ENCODE peak calls at places on chromosome 10, in six cellular contexts. X is transverse colon, W is right lobe of liver, O is heart right ventricle, Q is Panc1, C is IMR-90. I is an unnamed sample.
A peak's percentile ranks its signal among the peaks of the same experiment; 100 is the strongest.

GRCh38 chr10:93488956-93489528 is 6.9 kb upstream of the MYOF start:
- DNase-seq in X (no peak), W (no peak), O (no peak), Q (no peak), C (peak; percentile 37), I (no peak)

GRCh38 chr10:117152668-117153067 is 14.6 kb upstream of the VAX1 start:
- DNase-seq in X (no peak), W (no peak), O (no peak), Q (no peak), C (no peak), I (no peak)

GRCh38 chr10:89332718-89333281 is 5.0 kb downstream of the IFIT3 start:
- DNase-seq in X (no peak), W (no peak), O (no peak), Q (no peak), C (no peak), I (no peak)

GRCh38 chr10:112966191-112966855 is 16.3 kb downstream of the TCF7L2 start:
- DNase-seq in X (no peak), W (no peak), O (no peak), Q (no peak), C (no peak), I (no peak)

GRCh38 chr10:52729259-52730104 is 43.1 kb downstream of the MBL2 start:
- DNase-seq in X (no peak), W (no peak), O (no peak), Q (peak; percentile 38), C (peak; percentile 43), I (peak; percentile 52)

GRCh38 chr10:112307631-112308502 is 24.7 kb downstream of the TECTB start:
- DNase-seq in X (peak; percentile 39), W (peak; percentile 76), O (no peak), Q (no peak), C (peak; percentile 43), I (peak; percentile 73)

GRCh38 chr10:118504044-118504944 is 91.2 kb downstream of the PRLHR start:
- DNase-seq in X (no peak), W (no peak), O (no peak), Q (peak; percentile 18), C (peak; percentile 3), I (peak; percentile 93)

GRCh38 chr10:122725768-122726167 is 26.1 kb upstream of the C10orf120 start:
- DNase-seq in X (no peak), W (no peak), O (no peak), Q (no peak), C (no peak), I (no peak)

GRCh38 chr10:119176166-119176565 is 2.4 kb downstream of the PRDX3 start:
- DNase-seq in X (no peak), W (no peak), O (no peak), Q (no peak), C (no peak), I (no peak)

GRCh38 chr10:3278771-3279170 is 106.2 kb upstream of the PITRM1 start:
- DNase-seq in X (no peak), W (no peak), O (no peak), Q (no peak), C (no peak), I (no peak)

GRCh38 chr10:45673074-45673628 is 579 bp upstream of the ZFAND4 start:
- DNase-seq in X (peak; percentile 23), W (peak; percentile 88), O (peak; percentile 23), Q (no peak), C (no peak), I (no peak)

GRCh38 chr10:6878067-6878412 is 298.0 kb upstream of the PRKCQ start:
- DNase-seq in X (no peak), W (no peak), O (no peak), Q (no peak), C (no peak), I (no peak)

GRCh38 chr10:52463831-52464230 is 149.8 kb downstream of the DKK1 start:
- DNase-seq in X (no peak), W (no peak), O (no peak), Q (no peak), C (no peak), I (no peak)

GRCh38 chr10:114372179-114372578 is 32.1 kb downstream of the AFAP1L2 start:
- DNase-seq in X (peak; percentile 64), W (no peak), O (no peak), Q (no peak), C (no peak), I (no peak)

GRCh38 chr10:93844979-93845626 is 48.7 kb upstream of the SLC35G1 start:
- DNase-seq in X (no peak), W (no peak), O (no peak), Q (no peak), C (no peak), I (no peak)

GRCh38 chr10:28875535-28876208 is 198.4 kb downstream of the BAMBI start:
- DNase-seq in X (no peak), W (no peak), O (peak; percentile 13), Q (no peak), C (peak; percentile 73), I (no peak)

GRCh38 chr10:21097926-21098355 is 200.8 kb upstream of the NEBL start:
- DNase-seq in X (no peak), W (no peak), O (no peak), Q (no peak), C (no peak), I (no peak)

GRCh38 chr10:130498042-130498441 is 361.9 kb downstream of the GLRX3 start:
- DNase-seq in X (no peak), W (peak; percentile 34), O (no peak), Q (no peak), C (no peak), I (no peak)

GRCh38 chr10:95767884-95768556 is 12.1 kb downstream of the ENTPD1 start:
- DNase-seq in X (no peak), W (no peak), O (no peak), Q (no peak), C (peak; percentile 66), I (no peak)

GRCh38 chr10:132699411-132700167 is 86.4 kb downstream of the NKX6-2 start:
- DNase-seq in X (no peak), W (peak; percentile 41), O (no peak), Q (no peak), C (no peak), I (no peak)
- H3K27ac ChIP-seq in X (peak overlapping the region; percentile 78), W (no peak overlapping the region), O (peak overlapping the region; percentile 32), Q (no peak overlapping the region), C (peak overlapping the region; percentile 90), I (no peak overlapping the region)

DNA sequence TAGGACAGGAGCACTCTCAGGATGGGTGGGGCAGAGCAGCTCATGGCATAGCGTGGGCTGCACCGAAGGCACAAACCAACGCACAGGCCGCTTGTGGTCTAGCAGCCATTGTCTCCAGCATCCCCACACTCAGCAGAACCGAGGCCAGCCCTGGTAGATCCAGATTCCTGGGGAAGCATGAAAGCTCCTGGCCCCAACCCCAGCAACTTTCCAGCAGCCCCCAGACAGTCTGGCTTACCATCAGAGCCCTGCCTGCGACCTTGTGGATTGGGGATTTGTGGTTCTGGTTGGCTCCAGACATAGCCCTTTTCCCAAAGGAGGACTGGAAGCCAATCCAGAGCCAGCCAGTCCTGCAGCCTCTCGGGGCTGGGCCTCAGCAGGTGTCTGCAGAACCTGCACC is 33.8 kb upstream of the MGMT start:
- DNase-seq in X (no peak), W (no peak), O (no peak), Q (no peak), C (no peak), I (no peak)
- TF ChIP-seq CTCF in X (no peak), W (no peak), O (no peak), Q (no peak), C (no peak), I (no peak)

GRCh38 chr10:48659790-48660189 is 24.9 kb upstream of the WDFY4 start:
- DNase-seq in X (no peak), W (no peak), O (no peak), Q (no peak), C (no peak), I (no peak)
- H3K27ac ChIP-seq in X (no peak overlapping the region), W (no peak overlapping the region), O (no peak overlapping the region), Q (no peak overlapping the region), C (no peak overlapping the region), I (no peak overlapping the region)

GRCh38 chr10:70477661-70478162 is 855 bp upstream of the PALD1 start:
- DNase-seq in X (peak; percentile 23), W (no peak), O (no peak), Q (no peak), C (peak; percentile 18), I (peak; percentile 87)

GRCh38 chr10:70479626-70480253 is 1.2 kb downstream of the PALD1 start:
- DNase-seq in X (peak; percentile 49), W (no peak), O (no peak), Q (no peak), C (no peak), I (no peak)

GRCh38 chr10:70479161-70479531 is 579 bp downstream of the PALD1 start:
- DNase-seq in X (no peak), W (no peak), O (no peak), Q (no peak), C (no peak), I (no peak)

GRCh38 chr10:70480254-70480861 is 1.8 kb downstream of the PALD1 start:
- DNase-seq in X (peak; percentile 46), W (no peak), O (no peak), Q (no peak), C (no peak), I (no peak)

GRCh38 chr10:70478191-70479160 is at the start of gene PALD1:
- DNase-seq in X (peak; percentile 65), W (peak; percentile 66), O (peak; percentile 89), Q (no peak), C (no peak), I (peak; percentile 56)
- TF ChIP-seq CTCF in X (peak; percentile 34), W (no peak), O (peak; percentile 23), Q (no peak), C (no peak), I (no peak)

GRCh38 chr10:110387983-110388681 is 83.4 kb upstream of the SMNDC1 start:
- DNase-seq in X (no peak), W (no peak), O (no peak), Q (no peak), C (no peak), I (no peak)
- H3K27ac ChIP-seq in X (peak overlapping the region; percentile 34), W (no peak overlapping the region), O (no peak overlapping the region), Q (no peak overlapping the region), C (no peak overlapping the region), I (no peak overlapping the region)

DNA sequence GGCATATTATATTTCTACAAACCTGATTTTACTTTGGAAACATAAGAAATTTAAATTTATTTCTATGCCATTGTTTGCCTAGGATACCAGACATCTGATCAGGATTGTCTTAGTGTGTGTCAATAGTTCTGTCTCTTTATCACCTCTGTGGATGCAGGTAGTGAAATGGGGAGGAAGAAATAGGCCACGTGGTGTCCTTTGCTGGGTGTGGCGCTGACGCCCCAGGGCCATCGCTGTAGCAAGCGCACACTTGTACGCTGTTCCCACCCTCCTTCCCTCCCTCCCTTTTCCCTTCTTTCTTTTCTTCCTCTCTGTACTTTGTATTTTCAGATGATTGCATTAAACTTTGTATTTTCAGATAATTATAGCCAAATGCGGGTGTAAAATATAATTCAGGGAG is 5.0 kb downstream of the DOCK1 start:
- DNase-seq in X (no peak), W (no peak), O (no peak), Q (no peak), C (no peak), I (peak; percentile 70)
- TF ChIP-seq CTCF in X (no peak), W (no peak), O (no peak), Q (no peak), C (no peak), I (no peak)

I was measured in RWPE1.